ENCODE peak calls at places on chromosomes 7 and 10, in eight cellular contexts. One of them, this sample, is unnamed.

GRCh38 chr10:46218921-46219320 is 67.9 kb upstream of the ANTXRL start:
- DNase-seq in adrenal gland: no peak
- DNase-seq in ovary: no peak
- DNase-seq in breast epithelium: no peak
- DNase-seq in uterus: no peak
- DNase-seq in A549: no peak
- DNase-seq in IMR-90: no peak
- DNase-seq in HCT116: no peak
- DNase-seq in this sample: no peak

GRCh38 chr10:38027992-38028391 is 17.5 kb downstream of the ZNF33A start:
- DNase-seq in HCT116: peak; percentile 52
- DNase-seq in A549: no peak
- DNase-seq in uterus: no peak
- DNase-seq in ovary: no peak
- DNase-seq in breast epithelium: no peak
- DNase-seq in adrenal gland: no peak
- DNase-seq in IMR-90: peak; percentile 19
- DNase-seq in this sample: no peak

GRCh38 chr7:80611779-80612178 is 26.7 kb upstream of the CD36 start:
- DNase-seq in IMR-90: peak; percentile 86
- DNase-seq in ovary: peak; percentile 74
- DNase-seq in A549: peak; percentile 79
- DNase-seq in HCT116: peak; percentile 21
- DNase-seq in breast epithelium: peak; percentile 64
- DNase-seq in adrenal gland: peak; percentile 86
- DNase-seq in uterus: no peak
- DNase-seq in this sample: peak; percentile 88

GRCh38 chr10:122152544-122152943 is 118.6 kb upstream of the BTBD16 start:
- DNase-seq in uterus: peak; percentile 54
- DNase-seq in IMR-90: peak; percentile 44
- DNase-seq in adrenal gland: peak; percentile 38
- DNase-seq in ovary: no peak
- DNase-seq in breast epithelium: no peak
- DNase-seq in HCT116: no peak
- DNase-seq in A549: no peak
- DNase-seq in this sample: no peak

GRCh38 chr10:25695586-25695985 is 238.4 kb upstream of the MYO3A start:
- DNase-seq in uterus: no peak
- DNase-seq in IMR-90: no peak
- DNase-seq in A549: no peak
- DNase-seq in HCT116: no peak
- DNase-seq in breast epithelium: no peak
- DNase-seq in ovary: no peak
- DNase-seq in adrenal gland: no peak
- DNase-seq in this sample: no peak

GRCh38 chr10:16341637-16342036 is 95.2 kb upstream of the PTER start:
- DNase-seq in ovary: no peak
- DNase-seq in HCT116: no peak
- DNase-seq in adrenal gland: no peak
- DNase-seq in IMR-90: no peak
- DNase-seq in A549: no peak
- DNase-seq in breast epithelium: no peak
- DNase-seq in uterus: no peak
- DNase-seq in this sample: no peak

GRCh38 chr7:116293139-116293538 is 82.8 kb downstream of the TES start:
- DNase-seq in A549: no peak
- DNase-seq in HCT116: no peak
- DNase-seq in breast epithelium: no peak
- DNase-seq in adrenal gland: no peak
- DNase-seq in ovary: no peak
- DNase-seq in uterus: no peak
- DNase-seq in IMR-90: no peak
- DNase-seq in this sample: no peak

GRCh38 chr10:128185627-128186026 is 59.4 kb upstream of the MKI67 start:
- DNase-seq in HCT116: no peak
- DNase-seq in breast epithelium: no peak
- DNase-seq in ovary: no peak
- DNase-seq in uterus: no peak
- DNase-seq in A549: no peak
- DNase-seq in IMR-90: no peak
- DNase-seq in adrenal gland: no peak
- DNase-seq in this sample: no peak

GRCh38 chr7:55305130-55305529 is 60.0 kb upstream of the LANCL2 start:
- DNase-seq in breast epithelium: no peak
- DNase-seq in uterus: no peak
- DNase-seq in A549: no peak
- DNase-seq in HCT116: no peak
- DNase-seq in adrenal gland: no peak
- DNase-seq in IMR-90: no peak
- DNase-seq in ovary: no peak
- DNase-seq in this sample: no peak

GRCh38 chr7:95357623-95358022 is 33.3 kb upstream of the PON1 start:
- DNase-seq in IMR-90: no peak
- DNase-seq in adrenal gland: no peak
- DNase-seq in uterus: no peak
- DNase-seq in breast epithelium: no peak
- DNase-seq in ovary: no peak
- DNase-seq in A549: no peak
- DNase-seq in HCT116: no peak
- DNase-seq in this sample: no peak

DNA sequence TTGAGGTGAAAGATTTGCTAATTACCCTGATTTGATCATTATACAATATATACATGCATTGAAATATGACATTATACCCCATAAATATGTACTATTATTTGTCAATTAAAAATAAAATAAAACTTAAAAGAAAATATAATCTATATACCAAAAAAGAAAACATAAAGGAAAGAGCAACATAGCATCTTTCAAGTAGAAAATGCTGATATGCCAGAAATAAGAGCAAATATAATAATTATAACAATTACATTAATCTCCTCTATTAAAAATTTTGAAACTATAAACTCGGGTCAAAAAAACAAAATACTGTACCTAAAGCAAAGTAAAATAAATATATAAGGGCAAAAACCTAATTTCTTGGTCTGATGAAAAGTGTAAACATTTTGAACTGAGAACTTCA is 209.3 kb upstream of the PDE1C start:
- DNase-seq in ovary: no peak
- DNase-seq in breast epithelium: no peak
- DNase-seq in A549: no peak
- DNase-seq in adrenal gland: no peak
- DNase-seq in HCT116: no peak
- DNase-seq in uterus: no peak
- DNase-seq in IMR-90: no peak
- DNase-seq in this sample: no peak
- H3K27ac ChIP-seq in ovary: no peak overlapping the region
- H3K27ac ChIP-seq in breast epithelium: no peak overlapping the region
- H3K27ac ChIP-seq in A549: no peak overlapping the region
- H3K27ac ChIP-seq in adrenal gland: no peak overlapping the region
- H3K27ac ChIP-seq in HCT116: no peak overlapping the region
- H3K27ac ChIP-seq in uterus: no peak overlapping the region
- H3K27ac ChIP-seq in IMR-90: no peak overlapping the region
- H3K27ac ChIP-seq in this sample: no peak overlapping the region

GRCh38 chr7:156129589-156129988 is 317.3 kb upstream of the SHH start:
- DNase-seq in HCT116: no peak
- DNase-seq in adrenal gland: no peak
- DNase-seq in ovary: no peak
- DNase-seq in IMR-90: no peak
- DNase-seq in A549: no peak
- DNase-seq in uterus: no peak
- DNase-seq in breast epithelium: no peak
- DNase-seq in this sample: no peak
- TF ChIP-seq CTCF in HCT116: no peak
- TF ChIP-seq CTCF in adrenal gland: no peak
- TF ChIP-seq CTCF in ovary: no peak
- TF ChIP-seq CTCF in IMR-90: no peak
- TF ChIP-seq CTCF in A549: no peak
- TF ChIP-seq CTCF in uterus: no peak
- TF ChIP-seq CTCF in breast epithelium: no peak
- TF ChIP-seq CTCF in this sample: no peak

DNA sequence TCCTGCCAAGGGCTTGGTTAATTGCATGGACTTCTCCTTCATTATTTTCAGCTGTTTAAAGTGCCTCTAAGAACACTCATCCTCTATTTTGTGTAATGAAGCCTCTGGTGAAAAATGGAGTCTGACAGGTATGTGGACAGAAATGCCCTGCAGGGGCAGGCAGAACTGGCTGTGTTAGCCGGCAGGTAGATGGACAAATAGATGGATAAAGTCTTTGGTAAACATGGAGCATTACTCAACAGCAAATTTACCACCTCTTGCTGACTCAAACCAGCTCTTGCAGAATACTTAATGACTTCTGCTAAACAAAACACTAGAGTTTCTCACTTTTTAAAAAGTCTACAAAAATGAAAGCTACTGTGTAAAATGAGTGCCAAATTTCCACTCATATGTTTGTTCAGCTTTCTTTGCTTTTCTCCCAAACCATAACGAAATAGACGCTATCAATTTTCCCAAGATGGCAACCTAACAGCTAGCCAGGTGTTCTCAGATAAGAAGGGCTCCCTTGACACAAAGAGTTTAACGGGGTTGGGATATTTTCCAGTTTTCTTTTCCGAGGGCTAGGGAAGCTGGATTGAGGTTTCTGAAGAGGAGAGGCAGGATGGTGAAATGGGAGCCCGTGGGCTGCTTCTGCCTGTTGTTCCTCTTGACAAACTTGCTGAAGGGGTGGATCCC is 71.9 kb upstream of the HABP2 start:
- DNase-seq in breast epithelium: no peak
- DNase-seq in ovary: no peak
- DNase-seq in uterus: no peak
- DNase-seq in IMR-90: no peak
- DNase-seq in HCT116: no peak
- DNase-seq in adrenal gland: no peak
- DNase-seq in A549: no peak
- DNase-seq in this sample: peak; percentile 60
- TF ChIP-seq POLR2A in breast epithelium: no peak
- TF ChIP-seq POLR2A in ovary: no peak
- TF ChIP-seq POLR2A in uterus: no peak
- TF ChIP-seq POLR2A in IMR-90: no peak
- TF ChIP-seq POLR2A in HCT116: no peak
- TF ChIP-seq POLR2A in adrenal gland: no peak
- TF ChIP-seq POLR2A in A549: no peak
- TF ChIP-seq POLR2A in this sample: no peak

DNA sequence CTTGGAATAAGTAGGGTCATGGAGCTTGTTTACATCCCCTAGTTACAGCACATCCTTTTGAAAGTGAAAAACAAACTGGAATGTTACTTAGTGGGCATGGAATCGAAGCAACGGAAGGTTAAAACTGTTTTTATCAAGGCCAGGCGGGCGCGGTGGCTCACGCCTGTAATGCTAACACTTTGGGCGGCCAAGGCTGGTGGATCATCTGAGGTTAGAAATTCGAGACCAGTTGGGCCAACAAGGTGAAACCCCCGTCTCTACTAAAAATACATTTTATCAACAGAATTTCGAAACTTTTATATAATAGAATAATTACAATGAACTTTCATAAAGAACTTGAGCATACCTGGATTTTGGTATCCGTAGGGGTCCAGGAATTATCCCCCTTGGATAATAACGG is 1.1 kb upstream of the TMED4 start:
- DNase-seq in IMR-90: no peak
- DNase-seq in adrenal gland: no peak
- DNase-seq in A549: no peak
- DNase-seq in uterus: no peak
- DNase-seq in breast epithelium: no peak
- DNase-seq in ovary: no peak
- DNase-seq in HCT116: no peak
- DNase-seq in this sample: no peak
- H3K27ac ChIP-seq in IMR-90: no peak overlapping the region
- H3K27ac ChIP-seq in adrenal gland: peak overlapping the region; percentile 89
- H3K27ac ChIP-seq in A549: peak overlapping the region; percentile 92
- H3K27ac ChIP-seq in uterus: peak overlapping the region; percentile 97
- H3K27ac ChIP-seq in breast epithelium: peak overlapping the region; percentile 98
- H3K27ac ChIP-seq in ovary: peak overlapping the region; percentile 98
- H3K27ac ChIP-seq in HCT116: peak overlapping the region; percentile 72
- H3K27ac ChIP-seq in this sample: peak overlapping the region; percentile 97

GRCh38 chr10:70598857-70599295 is 3.7 kb downstream of the PRF1 start:
- DNase-seq in A549: no peak
- DNase-seq in adrenal gland: no peak
- DNase-seq in breast epithelium: no peak
- DNase-seq in uterus: no peak
- DNase-seq in IMR-90: no peak
- DNase-seq in HCT116: no peak
- DNase-seq in ovary: no peak
- DNase-seq in this sample: no peak
- TF ChIP-seq CTCF in A549: no peak
- TF ChIP-seq CTCF in adrenal gland: no peak
- TF ChIP-seq CTCF in breast epithelium: no peak
- TF ChIP-seq CTCF in uterus: no peak
- TF ChIP-seq CTCF in IMR-90: no peak
- TF ChIP-seq CTCF in HCT116: no peak
- TF ChIP-seq CTCF in ovary: no peak
- TF ChIP-seq CTCF in this sample: no peak

GRCh38 chr7:99752354-99752753 is 17.4 kb upstream of the CYP3A7 start:
- DNase-seq in HCT116: no peak
- DNase-seq in A549: peak; percentile 27
- DNase-seq in breast epithelium: no peak
- DNase-seq in ovary: no peak
- DNase-seq in uterus: no peak
- DNase-seq in adrenal gland: peak; percentile 25
- DNase-seq in IMR-90: peak; percentile 17
- DNase-seq in this sample: no peak
- TF ChIP-seq POLR2A in HCT116: no peak
- TF ChIP-seq POLR2A in A549: no peak
- TF ChIP-seq POLR2A in breast epithelium: no peak
- TF ChIP-seq POLR2A in ovary: no peak
- TF ChIP-seq POLR2A in uterus: no peak
- TF ChIP-seq POLR2A in adrenal gland: peak; percentile 74
- TF ChIP-seq POLR2A in IMR-90: no peak
- TF ChIP-seq POLR2A in this sample: no peak

DNA sequence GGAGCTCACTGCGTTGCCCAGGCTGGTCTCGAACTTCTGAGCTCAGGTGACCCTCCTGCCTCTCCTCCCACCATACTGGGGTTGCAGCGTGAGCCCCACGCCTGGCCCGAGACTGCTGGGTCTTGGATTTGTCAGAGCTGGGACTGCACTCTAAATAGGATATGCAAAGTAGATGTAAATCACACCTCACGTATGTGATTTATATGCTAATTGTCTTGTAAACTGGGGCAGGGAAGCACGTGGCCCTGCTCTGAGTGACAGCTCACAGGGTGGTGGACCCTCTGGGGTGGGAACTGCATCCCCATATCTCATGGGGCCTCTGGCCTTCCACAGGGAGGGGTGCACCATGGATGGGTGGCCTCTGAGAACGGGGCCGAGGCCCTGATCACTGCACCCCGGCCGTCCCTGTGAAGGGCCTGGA is 34.1 kb downstream of the GET4 start:
- DNase-seq in IMR-90: no peak
- DNase-seq in HCT116: no peak
- DNase-seq in A549: no peak
- DNase-seq in uterus: no peak
- DNase-seq in ovary: no peak
- DNase-seq in adrenal gland: no peak
- DNase-seq in breast epithelium: no peak
- DNase-seq in this sample: no peak
- H3K27ac ChIP-seq in IMR-90: no peak overlapping the region
- H3K27ac ChIP-seq in HCT116: no peak overlapping the region
- H3K27ac ChIP-seq in A549: no peak overlapping the region
- H3K27ac ChIP-seq in uterus: no peak overlapping the region
- H3K27ac ChIP-seq in ovary: no peak overlapping the region
- H3K27ac ChIP-seq in adrenal gland: no peak overlapping the region
- H3K27ac ChIP-seq in breast epithelium: no peak overlapping the region
- H3K27ac ChIP-seq in this sample: no peak overlapping the region

This sample was measured in right lobe of liver.